ENCODE peak calls at places on chromosomes 6 and 20, in seven cellular contexts. M, O, R, H, P, F and U are unnamed samples.

GRCh38 chr20:3875378-3875974 is 13.7 kb upstream of the PANK2 start:
- DNase-seq in M (no peak), O (peak; percentile 73), R (no peak), H (no peak), P (no peak), F (no peak), U (no peak)

GRCh38 chr6:165181951-165182414 is 127.4 kb downstream of the C6orf118 start:
- DNase-seq in M (no peak), O (peak; percentile 8), R (no peak), H (no peak), P (no peak), F (no peak), U (peak; percentile 32)

GRCh38 chr20:58094698-58095097 is 133.8 kb downstream of the ANKRD60 start:
- DNase-seq in M (no peak), O (no peak), R (peak; percentile 7), H (no peak), P (no peak), F (no peak), U (no peak)

GRCh38 chr20:35207950-35208611 is 18.4 kb upstream of the MMP24 start:
- DNase-seq in M (peak; percentile 81), O (peak; percentile 76), R (peak; percentile 71), H (peak; percentile 69), P (peak; percentile 78), F (no peak), U (peak; percentile 70)

GRCh38 chr6:81606965-81607381 is 145.5 kb downstream of the TENT5A start:
- DNase-seq in M (no peak), O (no peak), R (no peak), H (no peak), P (peak; percentile 91), F (no peak), U (no peak)

GRCh38 chr6:46437671-46438221 is 53.5 kb downstream of the RCAN2 start:
- DNase-seq in M (peak; percentile 31), O (peak; percentile 57), R (no peak), H (no peak), P (peak; percentile 33), F (no peak), U (peak; percentile 19)

GRCh38 chr6:33095681-33096080 is 19.9 kb downstream of the HLA-DPB1 start:
- DNase-seq in M (no peak), O (no peak), R (no peak), H (no peak), P (peak; percentile 5), F (no peak), U (no peak)

GRCh38 chr6:27547157-27548075 is 74.5 kb upstream of the ZNF184 start:
- DNase-seq in M (peak; percentile 76), O (peak; percentile 87), R (peak; percentile 69), H (no peak), P (peak; percentile 68), F (no peak), U (no peak)

GRCh38 chr20:58075565-58075964 is 152.9 kb downstream of the ANKRD60 start:
- DNase-seq in M (no peak), O (no peak), R (no peak), H (no peak), P (no peak), F (no peak), U (no peak)

GRCh38 chr20:12171927-12172581 is 254.4 kb downstream of the BTBD3 start:
- DNase-seq in M (peak; percentile 78), O (no peak), R (no peak), H (no peak), P (peak; percentile 84), F (no peak), U (no peak)

GRCh38 chr20:21235713-21236445 is 67.3 kb upstream of the XRN2 start:
- DNase-seq in M (peak; percentile 67), O (peak; percentile 68), R (peak; percentile 65), H (peak; percentile 71), P (peak; percentile 66), F (no peak), U (peak; percentile 67)

GRCh38 chr6:53588816-53589509 is 44.1 kb upstream of the GCLC start:
- DNase-seq in M (no peak), O (no peak), R (no peak), H (no peak), P (no peak), F (no peak), U (no peak)

GRCh38 chr6:96811136-96811535 is 26.1 kb downstream of the GPR63 start:
- DNase-seq in M (no peak), O (no peak), R (no peak), H (peak; percentile 12), P (no peak), F (no peak), U (peak; percentile 31)

GRCh38 chr6:34771727-34772126 is 14.4 kb downstream of the SNRPC start:
- DNase-seq in M (peak; percentile 46), O (peak; percentile 48), R (no peak), H (no peak), P (peak; percentile 83), F (peak; percentile 5), U (no peak)

GRCh38 chr20:58661298-58662141 is 10.4 kb downstream of the STX16 start:
- DNase-seq in M (no peak), O (no peak), R (no peak), H (no peak), P (no peak), F (no peak), U (no peak)

GRCh38 chr6:43989556-43990248 is 137.6 kb downstream of the MRPL14 start:
- DNase-seq in M (no peak), O (no peak), R (no peak), H (no peak), P (no peak), F (no peak), U (no peak)

GRCh38 chr6:25327372-25327771 is 48.2 kb downstream of the CARMIL1 start:
- DNase-seq in M (no peak), O (no peak), R (no peak), H (no peak), P (no peak), F (no peak), U (no peak)

DNA sequence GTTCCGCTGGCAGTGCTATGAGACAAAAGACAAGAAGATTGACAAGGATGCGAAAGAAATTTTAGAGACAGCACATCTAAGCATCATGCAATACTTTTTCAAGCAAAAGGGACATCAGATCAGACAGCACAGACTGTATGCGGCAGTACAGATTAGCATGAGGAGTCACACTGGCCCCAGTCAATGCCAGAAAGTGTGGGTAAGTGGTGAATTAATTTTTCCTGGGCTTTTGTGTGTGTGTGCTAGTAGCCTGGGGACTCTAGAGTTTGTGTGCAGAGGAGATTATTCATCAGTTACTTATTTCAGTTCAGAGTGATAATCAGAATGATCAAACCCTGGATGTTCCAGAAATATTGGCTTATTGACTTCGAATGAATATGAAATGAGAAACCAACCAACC is 47.2 kb downstream of the LAMA4 start:
- DNase-seq in M (no peak), O (no peak), R (no peak), H (no peak), P (no peak), F (no peak), U (no peak)
- H2BK120ac ChIP-seq in M (no peak overlapping the region), O (no peak overlapping the region), R (no peak overlapping the region), H (no peak overlapping the region), P (peak overlapping the region; percentile 12), F (no peak overlapping the region), U (no peak overlapping the region)

GRCh38 chr6:170355661-170356060 is 49.1 kb downstream of the FAM120B start:
- DNase-seq in M (no peak), O (no peak), R (no peak), H (no peak), P (no peak), F (no peak), U (no peak)
- H2AK5ac ChIP-seq in M (no peak overlapping the region), O (no peak overlapping the region), R (no peak overlapping the region), H (no peak overlapping the region), P (no peak overlapping the region), F (no peak overlapping the region), U (no peak overlapping the region)

DNA sequence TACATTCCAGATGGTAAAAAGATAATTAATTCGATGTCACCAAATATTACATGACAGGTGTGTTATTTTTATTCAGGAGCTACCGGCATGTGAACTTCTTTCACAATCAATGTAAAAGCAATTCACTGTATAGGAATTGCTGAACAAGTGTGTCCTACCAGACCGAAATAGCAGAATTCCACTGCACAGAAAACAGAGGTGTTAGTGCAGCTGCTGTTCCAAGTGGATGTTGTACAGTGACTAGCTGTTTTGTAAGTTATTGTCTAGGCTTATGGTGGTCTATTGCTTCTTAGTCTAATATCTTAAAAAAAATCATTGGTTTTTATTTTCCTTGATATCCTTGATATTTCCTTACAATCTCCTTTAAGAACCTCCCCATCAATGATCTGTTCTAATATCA is 107.4 kb downstream of the COL19A1 start:
- DNase-seq in M (peak; percentile 17), O (no peak), R (no peak), H (no peak), P (no peak), F (no peak), U (no peak)
- H2BK120ac ChIP-seq in M (no peak overlapping the region), O (no peak overlapping the region), R (no peak overlapping the region), H (no peak overlapping the region), P (no peak overlapping the region), F (no peak overlapping the region), U (no peak overlapping the region)

DNA sequence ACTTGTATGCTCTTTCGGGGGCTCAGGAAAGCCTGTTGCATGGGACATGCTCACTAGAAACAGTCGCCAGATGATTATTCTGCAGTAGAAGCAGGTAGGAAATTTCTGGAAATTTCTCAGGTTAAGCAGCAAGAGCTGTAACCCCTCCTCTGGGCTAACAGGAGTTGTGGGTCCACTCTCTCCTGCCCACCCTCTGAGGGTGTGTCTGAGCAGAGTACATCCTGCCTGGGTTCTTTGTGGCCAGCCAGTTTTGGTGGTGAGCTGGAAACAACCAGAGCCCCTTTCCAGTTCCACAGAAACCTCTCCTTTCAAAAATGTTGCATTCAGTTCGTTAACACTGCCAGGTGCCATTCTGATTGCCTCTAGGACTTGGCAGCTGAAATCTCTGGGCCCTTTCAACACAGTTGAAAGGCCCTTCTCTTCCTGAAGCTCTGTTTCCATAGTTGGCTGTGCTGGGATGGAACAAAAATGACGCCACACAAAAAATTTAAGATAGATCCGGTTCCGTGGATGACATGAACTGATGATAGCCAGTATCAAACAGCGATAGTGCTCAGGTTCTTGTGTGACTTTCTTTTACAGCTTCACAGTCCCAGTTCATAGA is 38.5 kb downstream of the PLCG1 start:
- DNase-seq in M (no peak), O (no peak), R (peak; percentile 4), H (no peak), P (no peak), F (no peak), U (no peak)
- H2AK5ac ChIP-seq in M (no peak overlapping the region), O (no peak overlapping the region), R (no peak overlapping the region), H (no peak overlapping the region), P (no peak overlapping the region), F (no peak overlapping the region), U (no peak overlapping the region)

DNA sequence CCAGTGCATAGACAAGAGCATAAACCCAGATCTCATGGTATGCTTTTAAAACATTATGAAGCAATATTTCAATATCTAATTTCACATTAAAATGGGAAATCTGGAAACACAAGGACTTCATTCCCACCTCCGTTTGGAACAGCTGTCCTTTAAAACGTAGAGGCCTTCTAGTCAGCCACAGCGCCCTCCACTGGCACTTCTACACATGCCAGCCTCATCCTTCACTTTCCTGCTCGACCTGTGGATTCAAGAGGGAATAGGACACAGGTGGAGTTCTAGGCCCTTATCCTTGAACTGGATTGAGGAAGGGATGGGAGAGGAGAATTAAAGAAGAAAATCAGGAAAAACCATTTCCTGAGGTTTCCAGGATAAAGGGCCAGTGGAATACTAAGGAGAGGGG is 85.6 kb downstream of the LYRM4 start:
- DNase-seq in M (no peak), O (peak; percentile 72), R (peak; percentile 74), H (no peak), P (no peak), F (peak; percentile 36), U (no peak)
- H2BK120ac ChIP-seq in M (no peak overlapping the region), O (no peak overlapping the region), R (no peak overlapping the region), H (no peak overlapping the region), P (no peak overlapping the region), F (no peak overlapping the region), U (no peak overlapping the region)